ENCODE peak calls at places on chromosomes 7 and 10, in seven cellular contexts. M is mammary epithelial cell, A is ascending aorta, Y is spleen, P is ovary, I is MM.1S, Z is thyroid gland. X is an unnamed sample. For H3K9me3, the result is how much of the 10 kb centered on the place peaks cover.

GRCh38 chr10:92891885-92892705 is 43.8 kb downstream of the EXOC6 start:
- DNase-seq in P (peak), I (no peak), Z (peak), Y (no peak), M (peak), A (no peak), X (no peak)

GRCh38 chr7:41869091-41869490 is 166.2 kb upstream of the INHBA start:
- DNase-seq in M (peak), I (no peak), Z (no peak), P (no peak), Y (no peak), A (no peak), X (no peak)

GRCh38 chr10:96334888-96335526 is 23.8 kb downstream of the OPALIN start:
- DNase-seq in M (peak), I (peak), Y (no peak), Z (peak), P (no peak), A (no peak), X (no peak)

GRCh38 chr10:3096149-3096548 is 28.8 kb downstream of the PFKP start:
- DNase-seq in Y (no peak), P (no peak), M (no peak), A (no peak), I (no peak), Z (no peak), X (no peak)

GRCh38 chr7:156120552-156120951 is 308.3 kb upstream of the SHH start:
- DNase-seq in A (no peak), P (no peak), I (no peak), M (no peak), Y (no peak), Z (no peak), X (no peak)

GRCh38 chr10:124677291-124677690 is 66.9 kb downstream of the FAM53B start:
- DNase-seq in M (no peak), P (no peak), A (no peak), I (no peak), Z (peak), Y (peak), X (no peak)

GRCh38 chr10:64726466-64726865 is 1205.3 kb downstream of the REEP3 start:
- DNase-seq in P (no peak), I (no peak), Z (no peak), A (no peak), M (peak), Y (no peak), X (no peak)

GRCh38 chr10:12814166-12814565 is 187.3 kb downstream of the CCDC3 start:
- DNase-seq in Y (peak), M (no peak), I (no peak), P (no peak), A (no peak), Z (no peak), X (no peak)

GRCh38 chr10:125160856-125161569 is 650 bp upstream of the CTBP2 start:
- DNase-seq in M (peak), I (no peak), Y (peak), A (peak), P (peak), Z (peak), X (no peak)

GRCh38 chr7:86313842-86314241 is 329.9 kb upstream of the GRM3 start:
- DNase-seq in I (no peak), M (no peak), Y (no peak), Z (no peak), A (no peak), P (no peak), X (no peak)

GRCh38 chr7:38744746-38745145 is 113.6 kb upstream of the AMPH start:
- DNase-seq in I (no peak), P (no peak), Y (no peak), Z (no peak), A (no peak), M (peak), X (no peak)

GRCh38 chr7:95798401-95798930 is 26.1 kb downstream of the DYNC1I1 start:
- DNase-seq in I (no peak), A (no peak), Z (no peak), Y (no peak), M (no peak), P (no peak), X (no peak)

GRCh38 chr7:64876792-64877713 is 26.0 kb upstream of the ZNF273 start:
- DNase-seq in M (peak), Y (peak), Z (peak), P (no peak), I (peak), A (no peak), X (peak)

GRCh38 chr7:44767912-44768662 is 19.4 kb downstream of the ZMIZ2 start:
- DNase-seq in Y (peak), Z (peak), P (peak), A (no peak), I (peak), M (no peak), X (no peak)

GRCh38 chr7:25792586-25792985 is 359.4 kb upstream of the NFE2L3 start:
- DNase-seq in I (no peak), M (no peak), A (no peak), Y (no peak), P (no peak), Z (no peak), X (no peak)

GRCh38 chr10:63713191-63714144 is 192.3 kb downstream of the REEP3 start:
- DNase-seq in M (no peak), Z (peak), Y (no peak), I (no peak), A (no peak), P (peak), X (no peak)

GRCh38 chr10:114869500-114869899 is 47.9 kb downstream of the FHIP2A start:
- DNase-seq in I (no peak), M (peak), P (no peak), Y (no peak), A (no peak), Z (no peak), X (no peak)

GRCh38 chr7:33200282-33200681 is 70.9 kb downstream of the BBS9 start:
- DNase-seq in M (no peak), P (no peak), Z (no peak), I (no peak), A (no peak), Y (no peak), X (no peak)
- H3K9me3 ChIP-seq in M (under half), P (under half), Z (under half), I (under half), A (under half), Y (under half), X (under half)

GRCh38 chr7:157840913-157841756 is 504.3 kb downstream of the DNAJB6 start:
- DNase-seq in M (no peak), Z (no peak), Y (peak), I (no peak), P (no peak), A (no peak), X (no peak)
- H3K9me3 ChIP-seq in M (half or more), Z (under half), Y (under half), I (under half), P (under half), A (under half), X (under half)

GRCh38 chr7:159209429-159209828 is 64.8 kb upstream of the VIPR2 start:
- DNase-seq in M (no peak), A (no peak), I (no peak), P (no peak), Z (no peak), Y (no peak), X (no peak)

GRCh38 chr7:159211540-159212182 is 67.0 kb upstream of the VIPR2 start:
- DNase-seq in M (no peak), I (no peak), Z (no peak), Y (no peak), P (no peak), A (no peak), X (no peak)

GRCh38 chr7:159213253-159213652 is 68.6 kb upstream of the VIPR2 start:
- DNase-seq in M (no peak), Y (no peak), A (no peak), P (no peak), I (no peak), Z (no peak), X (no peak)

GRCh38 chr7:159215053-159215452 is 70.4 kb upstream of the VIPR2 start:
- DNase-seq in Y (no peak), A (no peak), Z (no peak), M (no peak), P (no peak), I (no peak), X (no peak)

DNA sequence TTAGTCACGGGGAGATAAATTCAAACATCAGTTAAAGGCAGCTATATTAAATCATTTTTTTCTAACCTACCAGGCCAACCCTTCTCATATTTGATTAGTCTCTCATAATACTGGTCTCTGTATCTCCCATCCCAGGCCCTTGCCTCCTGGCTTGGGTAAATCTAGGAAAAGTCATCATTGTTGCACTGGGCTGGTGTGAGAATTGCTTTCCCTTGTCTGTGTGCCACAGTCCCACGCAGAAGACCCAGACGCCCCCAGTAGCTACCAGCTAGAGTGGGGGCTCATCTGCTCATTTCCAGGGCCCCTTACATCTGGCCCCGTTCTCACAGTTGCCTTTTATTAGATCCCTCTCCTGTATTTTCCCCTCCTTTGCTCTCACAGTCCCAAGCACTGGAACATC is 67.6 kb upstream of the VIPR2 start:
- DNase-seq in Z (no peak), I (no peak), Y (no peak), P (no peak), A (no peak), M (no peak), X (no peak)
- H3K9me3 ChIP-seq in Z (under half), I (under half), Y (under half), P (under half), A (under half), M (under half), X (under half)

GRCh38 chr10:10211409-10211808 is 806.3 kb upstream of the CELF2 start:
- DNase-seq in A (no peak), Z (no peak), M (no peak), Y (no peak), I (no peak), P (no peak), X (no peak)
- H3K9me3 ChIP-seq in A (under half), Z (under half), M (under half), Y (under half), I (under half), P (under half), X (under half)

DNA sequence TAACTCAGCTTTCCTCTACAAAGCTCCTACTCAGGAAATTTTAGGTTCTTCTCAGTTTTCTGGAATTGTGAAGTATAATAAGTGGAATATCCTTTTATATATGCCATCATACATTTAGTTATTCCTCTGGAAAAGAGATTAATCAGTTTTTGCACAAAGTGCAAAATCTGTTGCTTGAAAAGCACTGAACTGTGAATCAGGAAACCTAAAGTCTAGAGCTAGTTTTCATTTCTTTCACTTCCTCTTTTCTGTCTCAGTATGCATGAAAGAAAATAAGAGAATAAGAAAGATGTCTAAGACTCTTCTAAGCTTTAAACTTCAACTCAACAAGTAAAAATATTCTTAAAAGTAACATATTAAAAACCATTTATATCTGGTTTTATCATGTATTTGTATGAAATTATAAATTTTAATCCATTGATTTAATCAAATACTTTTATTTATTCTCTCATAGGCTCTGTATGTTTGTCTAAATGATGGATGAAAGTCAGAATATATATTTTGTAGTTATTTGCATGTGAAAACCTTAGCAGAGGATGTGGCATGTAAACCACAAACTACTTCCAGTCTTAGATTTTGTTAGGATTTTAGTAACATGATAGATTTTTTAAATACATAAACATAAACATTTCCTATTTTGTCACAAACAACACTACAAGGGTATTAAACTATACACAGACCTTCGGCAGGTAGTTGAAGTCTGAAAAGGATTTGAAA is 1073.0 kb downstream of the XPNPEP1 start:
- DNase-seq in Y (no peak), I (peak), M (no peak), A (no peak), Z (no peak), P (no peak), X (no peak)
- H3K9me3 ChIP-seq in Y (under half), I (under half), M (under half), A (under half), Z (under half), P (under half), X (under half)

DNA sequence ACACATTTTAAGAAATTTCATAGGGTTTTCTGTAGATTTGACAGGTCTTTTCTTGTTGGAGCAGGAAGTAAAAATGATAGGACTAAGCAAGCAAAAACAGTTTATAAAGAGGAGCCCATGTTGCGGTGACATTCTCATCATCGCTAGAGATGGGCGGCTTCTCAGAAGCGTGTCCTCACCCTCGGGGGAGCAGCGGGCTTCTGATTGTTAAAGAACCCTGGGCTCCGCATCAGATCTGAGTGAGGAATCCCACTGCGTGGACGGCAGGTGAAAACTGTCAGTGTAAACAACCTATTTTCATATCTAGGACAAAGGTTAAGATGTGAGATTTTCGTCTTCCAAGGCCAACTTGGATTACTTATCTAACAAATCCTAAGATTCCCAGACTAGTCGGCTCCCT is 177.6 kb downstream of the ADARB2 start:
- DNase-seq in A (no peak), M (no peak), Z (no peak), I (no peak), P (no peak), Y (peak), X (no peak)
- H3K9me3 ChIP-seq in A (under half), M (under half), Z (under half), I (under half), P (under half), Y (under half), X (under half)

DNA sequence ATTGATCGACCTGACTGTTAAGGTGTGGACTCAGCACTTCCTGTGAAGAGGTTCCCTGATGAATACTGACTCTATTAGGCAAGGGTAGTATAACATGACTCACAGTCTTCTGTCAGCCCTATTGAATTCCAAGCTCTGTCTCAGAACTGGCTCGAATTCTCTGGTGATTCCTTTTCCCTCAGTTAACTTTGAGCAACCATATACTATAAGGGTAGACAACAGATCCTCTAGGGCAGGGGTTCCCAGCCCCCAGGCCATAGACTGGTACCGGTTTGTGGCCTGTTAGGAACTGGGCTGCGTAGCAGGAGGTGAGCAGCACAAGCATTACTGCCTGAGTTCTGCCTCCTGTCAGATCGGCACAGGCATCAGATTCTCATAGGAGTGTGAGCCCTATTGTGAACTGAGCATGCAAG is 677.9 kb downstream of the GRM8 start:
- DNase-seq in P (no peak), A (no peak), I (peak), Z (no peak), M (peak), Y (no peak), X (no peak)
- H3K9me3 ChIP-seq in P (under half), A (under half), I (under half), Z (under half), M (under half), Y (under half), X (under half)

GRCh38 chr7:87328281-87328680 is 17.2 kb upstream of the CROT start:
- DNase-seq in Z (no peak), Y (no peak), A (no peak), I (no peak), M (peak), P (no peak), X (no peak)
- H3K9me3 ChIP-seq in Z (under half), Y (half or more), A (under half), I (under half), M (under half), P (under half), X (under half)